ENCODE peak calls at places on chromosomes 3 and 15, in nine cellular contexts. One of them, this sample, is unnamed.

GRCh38 chr3:98623572-98624280 is 30.3 kb upstream of the CPOX start:
- DNase-seq in tibial nerve: no peak
- DNase-seq in iPS DF 6.9: peak; percentile 20
- DNase-seq in epithelial cell of prostate: no peak
- DNase-seq in colonic mucosa: no peak
- DNase-seq in ovary: no peak
- DNase-seq in psoas muscle: no peak
- DNase-seq in AG04450: no peak
- DNase-seq in hepatocyte: no peak
- DNase-seq in this sample: no peak

GRCh38 chr3:133282239-133282638 is 117.6 kb upstream of the BFSP2 start:
- DNase-seq in tibial nerve: no peak
- DNase-seq in iPS DF 6.9: no peak
- DNase-seq in epithelial cell of prostate: no peak
- DNase-seq in colonic mucosa: no peak
- DNase-seq in ovary: no peak
- DNase-seq in psoas muscle: no peak
- DNase-seq in AG04450: peak; percentile 56
- DNase-seq in hepatocyte: no peak
- DNase-seq in this sample: no peak

GRCh38 chr15:51736646-51737537 is 563 bp downstream of the LYSMD2 start:
- DNase-seq in tibial nerve: no peak
- DNase-seq in iPS DF 6.9: no peak
- DNase-seq in epithelial cell of prostate: no peak
- DNase-seq in colonic mucosa: peak; percentile 77
- DNase-seq in ovary: peak; percentile 29
- DNase-seq in psoas muscle: peak; percentile 75
- DNase-seq in AG04450: no peak
- DNase-seq in hepatocyte: peak; percentile 41
- DNase-seq in this sample: peak; percentile 80

GRCh38 chr3:4979401-4980228 is at the start of gene BHLHE40:
- DNase-seq in tibial nerve: peak; percentile 17
- DNase-seq in iPS DF 6.9: no peak
- DNase-seq in epithelial cell of prostate: no peak
- DNase-seq in colonic mucosa: peak; percentile 48
- DNase-seq in ovary: no peak
- DNase-seq in psoas muscle: no peak
- DNase-seq in AG04450: no peak
- DNase-seq in hepatocyte: peak; percentile 39
- DNase-seq in this sample: no peak

GRCh38 chr15:41013698-41014414 is 60.6 kb downstream of the CHAC1 start:
- DNase-seq in tibial nerve: no peak
- DNase-seq in iPS DF 6.9: no peak
- DNase-seq in epithelial cell of prostate: no peak
- DNase-seq in colonic mucosa: no peak
- DNase-seq in ovary: no peak
- DNase-seq in psoas muscle: no peak
- DNase-seq in AG04450: peak; percentile 59
- DNase-seq in hepatocyte: no peak
- DNase-seq in this sample: no peak

GRCh38 chr3:73504255-73504654 is 120.5 kb downstream of the PDZRN3 start:
- DNase-seq in tibial nerve: no peak
- DNase-seq in iPS DF 6.9: no peak
- DNase-seq in epithelial cell of prostate: no peak
- DNase-seq in colonic mucosa: peak; percentile 49
- DNase-seq in ovary: no peak
- DNase-seq in psoas muscle: no peak
- DNase-seq in AG04450: no peak
- DNase-seq in hepatocyte: no peak
- DNase-seq in this sample: no peak

GRCh38 chr3:98874602-98875249 is 26.8 kb downstream of the DCBLD2 start:
- DNase-seq in tibial nerve: no peak
- DNase-seq in iPS DF 6.9: no peak
- DNase-seq in epithelial cell of prostate: no peak
- DNase-seq in colonic mucosa: no peak
- DNase-seq in ovary: no peak
- DNase-seq in psoas muscle: no peak
- DNase-seq in AG04450: no peak
- DNase-seq in hepatocyte: no peak
- DNase-seq in this sample: no peak

GRCh38 chr3:33658971-33659848 is 58.8 kb downstream of the CLASP2 start:
- DNase-seq in tibial nerve: peak; percentile 56
- DNase-seq in iPS DF 6.9: no peak
- DNase-seq in epithelial cell of prostate: no peak
- DNase-seq in colonic mucosa: peak; percentile 50
- DNase-seq in ovary: peak; percentile 53
- DNase-seq in psoas muscle: peak; percentile 87
- DNase-seq in AG04450: peak; percentile 57
- DNase-seq in hepatocyte: peak; percentile 74
- DNase-seq in this sample: peak; percentile 85

GRCh38 chr3:30681276-30682211 is 75.1 kb downstream of the TGFBR2 start:
- DNase-seq in tibial nerve: peak; percentile 51
- DNase-seq in iPS DF 6.9: no peak
- DNase-seq in epithelial cell of prostate: no peak
- DNase-seq in colonic mucosa: peak; percentile 29
- DNase-seq in ovary: peak; percentile 59
- DNase-seq in psoas muscle: peak; percentile 67
- DNase-seq in AG04450: peak; percentile 41
- DNase-seq in hepatocyte: peak; percentile 14
- DNase-seq in this sample: peak; percentile 81

GRCh38 chr3:116263842-116264545 is 181.3 kb downstream of the LSAMP start:
- DNase-seq in tibial nerve: no peak
- DNase-seq in iPS DF 6.9: no peak
- DNase-seq in epithelial cell of prostate: no peak
- DNase-seq in colonic mucosa: no peak
- DNase-seq in ovary: no peak
- DNase-seq in psoas muscle: no peak
- DNase-seq in AG04450: no peak
- DNase-seq in hepatocyte: no peak
- DNase-seq in this sample: no peak

GRCh38 chr15:44697014-44697413 is 14.1 kb downstream of the PATL2 start:
- DNase-seq in tibial nerve: no peak
- DNase-seq in iPS DF 6.9: no peak
- DNase-seq in epithelial cell of prostate: no peak
- DNase-seq in colonic mucosa: no peak
- DNase-seq in ovary: no peak
- DNase-seq in psoas muscle: no peak
- DNase-seq in AG04450: no peak
- DNase-seq in hepatocyte: no peak
- DNase-seq in this sample: no peak
- H3K27ac ChIP-seq in tibial nerve: no peak overlapping the region
- H3K27ac ChIP-seq in iPS DF 6.9: no peak overlapping the region
- H3K27ac ChIP-seq in epithelial cell of prostate: no peak overlapping the region
- H3K27ac ChIP-seq in colonic mucosa: no peak overlapping the region
- H3K27ac ChIP-seq in ovary: no peak overlapping the region
- H3K27ac ChIP-seq in psoas muscle: no peak overlapping the region
- H3K27ac ChIP-seq in AG04450: no peak overlapping the region
- H3K27ac ChIP-seq in hepatocyte: no peak overlapping the region
- H3K27ac ChIP-seq in this sample: no peak overlapping the region

GRCh38 chr3:190345878-190346277 is 23.6 kb upstream of the CLDN1 start:
- DNase-seq in tibial nerve: no peak
- DNase-seq in iPS DF 6.9: no peak
- DNase-seq in epithelial cell of prostate: no peak
- DNase-seq in colonic mucosa: no peak
- DNase-seq in ovary: no peak
- DNase-seq in psoas muscle: no peak
- DNase-seq in AG04450: no peak
- DNase-seq in hepatocyte: no peak
- DNase-seq in this sample: no peak
- H3K27ac ChIP-seq in tibial nerve: peak overlapping the region; percentile 81
- H3K27ac ChIP-seq in iPS DF 6.9: no peak overlapping the region
- H3K27ac ChIP-seq in epithelial cell of prostate: peak overlapping the region; percentile 97
- H3K27ac ChIP-seq in colonic mucosa: peak overlapping the region; percentile 55
- H3K27ac ChIP-seq in ovary: peak overlapping the region; percentile 61
- H3K27ac ChIP-seq in psoas muscle: no peak overlapping the region
- H3K27ac ChIP-seq in AG04450: peak overlapping the region; percentile 52
- H3K27ac ChIP-seq in hepatocyte: peak overlapping the region; percentile 84
- H3K27ac ChIP-seq in this sample: peak overlapping the region; percentile 26

GRCh38 chr3:42549131-42549530 is 32.6 kb downstream of the SEC22C start:
- DNase-seq in tibial nerve: no peak
- DNase-seq in iPS DF 6.9: no peak
- DNase-seq in epithelial cell of prostate: no peak
- DNase-seq in colonic mucosa: no peak
- DNase-seq in ovary: no peak
- DNase-seq in psoas muscle: no peak
- DNase-seq in AG04450: no peak
- DNase-seq in hepatocyte: no peak
- DNase-seq in this sample: no peak

GRCh38 chr3:42545284-42545900 is 36.4 kb downstream of the SEC22C start:
- DNase-seq in tibial nerve: no peak
- DNase-seq in iPS DF 6.9: no peak
- DNase-seq in epithelial cell of prostate: no peak
- DNase-seq in colonic mucosa: no peak
- DNase-seq in ovary: no peak
- DNase-seq in psoas muscle: no peak
- DNase-seq in AG04450: no peak
- DNase-seq in hepatocyte: no peak
- DNase-seq in this sample: no peak

GRCh38 chr3:42546691-42547213 is 35.0 kb downstream of the SEC22C start:
- DNase-seq in tibial nerve: no peak
- DNase-seq in iPS DF 6.9: no peak
- DNase-seq in epithelial cell of prostate: no peak
- DNase-seq in colonic mucosa: no peak
- DNase-seq in ovary: no peak
- DNase-seq in psoas muscle: no peak
- DNase-seq in AG04450: no peak
- DNase-seq in hepatocyte: no peak
- DNase-seq in this sample: no peak

GRCh38 chr3:42544492-42545283 is 37.1 kb downstream of the SEC22C start:
- DNase-seq in tibial nerve: peak; percentile 13
- DNase-seq in iPS DF 6.9: no peak
- DNase-seq in epithelial cell of prostate: no peak
- DNase-seq in colonic mucosa: peak; percentile 70
- DNase-seq in ovary: no peak
- DNase-seq in psoas muscle: no peak
- DNase-seq in AG04450: no peak
- DNase-seq in hepatocyte: peak; percentile 39
- DNase-seq in this sample: peak; percentile 73

DNA sequence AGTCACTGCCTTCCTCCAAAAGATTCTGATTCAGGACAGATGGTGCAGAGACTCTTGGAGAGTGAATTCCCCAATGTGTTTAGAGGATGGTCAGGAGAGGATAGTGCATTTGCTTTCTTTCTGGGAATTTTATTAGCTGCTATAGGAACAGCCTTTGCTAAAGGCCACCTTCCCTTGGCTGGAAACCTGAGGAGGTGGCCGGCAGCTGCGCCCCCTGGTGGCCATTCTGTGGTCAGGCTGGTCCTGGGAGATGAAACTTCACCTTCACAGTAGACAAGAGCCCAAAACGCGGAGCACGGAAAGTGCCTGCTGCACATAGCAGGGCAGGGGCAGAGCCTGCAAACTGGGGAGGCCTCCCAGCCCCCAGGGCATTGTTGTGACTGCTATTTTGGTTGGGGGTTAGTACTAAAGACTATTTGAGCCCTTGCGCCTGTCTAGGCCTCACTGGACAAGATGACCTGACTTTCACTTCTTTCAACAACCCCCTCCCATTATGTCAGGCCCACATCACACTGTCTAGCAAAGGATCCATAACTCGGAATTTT is 34.3 kb downstream of the SEC22C start:
- DNase-seq in tibial nerve: peak; percentile 42
- DNase-seq in iPS DF 6.9: peak; percentile 63
- DNase-seq in epithelial cell of prostate: no peak
- DNase-seq in colonic mucosa: peak; percentile 72
- DNase-seq in ovary: peak; percentile 36
- DNase-seq in psoas muscle: peak; percentile 81
- DNase-seq in AG04450: peak; percentile 13
- DNase-seq in hepatocyte: peak; percentile 82
- DNase-seq in this sample: peak; percentile 85
- H3K27ac ChIP-seq in tibial nerve: no peak overlapping the region
- H3K27ac ChIP-seq in iPS DF 6.9: no peak overlapping the region
- H3K27ac ChIP-seq in epithelial cell of prostate: no peak overlapping the region
- H3K27ac ChIP-seq in colonic mucosa: no peak overlapping the region
- H3K27ac ChIP-seq in ovary: no peak overlapping the region
- H3K27ac ChIP-seq in psoas muscle: no peak overlapping the region
- H3K27ac ChIP-seq in AG04450: no peak overlapping the region
- H3K27ac ChIP-seq in hepatocyte: no peak overlapping the region
- H3K27ac ChIP-seq in this sample: no peak overlapping the region

DNA sequence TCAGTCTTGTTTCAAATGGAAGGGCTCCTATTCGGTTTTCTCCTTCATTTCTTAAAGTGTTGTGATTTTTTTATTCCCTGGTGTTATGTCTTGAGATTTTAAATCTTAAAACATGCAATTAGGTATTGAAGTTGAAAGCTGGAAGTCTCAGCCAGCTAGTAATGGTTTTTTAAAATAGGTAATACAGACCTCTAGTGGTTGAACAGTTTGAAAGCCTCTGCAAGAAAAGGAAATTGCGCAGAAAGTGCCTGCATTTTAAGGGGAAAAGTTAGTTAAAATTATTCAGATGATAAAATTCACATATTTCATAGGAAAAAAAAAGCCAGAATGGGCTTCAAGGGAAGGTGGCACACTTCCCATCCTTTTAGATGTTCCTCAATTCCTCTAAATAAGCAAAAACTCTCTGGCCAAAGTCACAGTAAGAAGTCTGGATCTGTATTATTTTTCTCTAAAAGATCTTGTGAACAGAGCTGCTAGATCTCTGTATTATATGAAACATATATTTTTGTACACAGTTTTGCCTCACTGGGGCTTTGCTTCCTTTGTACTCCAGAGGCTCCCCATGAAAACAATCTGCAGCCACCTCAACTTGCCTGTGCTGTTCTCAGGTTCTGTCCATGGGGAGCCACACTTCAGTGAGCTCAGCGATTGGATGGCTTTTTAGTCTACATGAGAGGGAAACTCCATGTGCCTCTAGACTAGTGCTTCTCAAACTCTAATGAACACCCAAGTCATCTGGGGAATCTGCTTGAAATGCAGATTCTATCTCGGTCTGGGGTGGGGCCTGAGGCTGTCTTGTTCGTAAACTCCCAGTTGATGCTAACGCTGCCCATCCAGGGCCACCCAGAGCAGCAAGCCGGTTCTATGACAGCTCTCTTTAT is 21.5 kb downstream of the AGTR1 start:
- DNase-seq in tibial nerve: no peak
- DNase-seq in iPS DF 6.9: no peak
- DNase-seq in epithelial cell of prostate: no peak
- DNase-seq in colonic mucosa: no peak
- DNase-seq in ovary: no peak
- DNase-seq in psoas muscle: no peak
- DNase-seq in AG04450: no peak
- DNase-seq in hepatocyte: peak; percentile 21
- DNase-seq in this sample: no peak
- H3K27ac ChIP-seq in tibial nerve: no peak overlapping the region
- H3K27ac ChIP-seq in iPS DF 6.9: no peak overlapping the region
- H3K27ac ChIP-seq in epithelial cell of prostate: no peak overlapping the region
- H3K27ac ChIP-seq in colonic mucosa: no peak overlapping the region
- H3K27ac ChIP-seq in ovary: no peak overlapping the region
- H3K27ac ChIP-seq in psoas muscle: no peak overlapping the region
- H3K27ac ChIP-seq in AG04450: no peak overlapping the region
- H3K27ac ChIP-seq in hepatocyte: no peak overlapping the region
- H3K27ac ChIP-seq in this sample: no peak overlapping the region